ENCODE peak calls at places on chromosomes 6 and 20, in six cellular contexts. X is glutamatergic neuron; F is globus pallidus; L is mucosa of descending colon; G is stimulated activated CD4-positive, alpha-beta T cell treated with anti-CD3 and anti-CD28 coated beads, Interleukin-1b, Interleukin-23, amount 100 ng/mL, for 4 hours; P is EL. D is an unnamed sample.

GRCh38 chr20:2297352-2297717 is 1.5 kb downstream of the TGM3 start:
- DNase-seq in X (no peak), F (no peak), L (no peak), G (no peak), P (peak), D (no peak)

GRCh38 chr6:99491159-99491558 is 24.1 kb downstream of the USP45 start:
- DNase-seq in X (no peak), F (no peak), L (no peak), G (no peak), P (no peak), D (no peak)

GRCh38 chr6:139443226-139444112 is 69.0 kb upstream of the CITED2 start:
- DNase-seq in X (no peak), F (no peak), L (no peak), G (no peak), P (peak), D (no peak)

GRCh38 chr20:50683570-50683969 is 7.8 kb downstream of the RIPOR3 start:
- DNase-seq in X (no peak), F (no peak), L (no peak), G (no peak), P (no peak), D (no peak)

GRCh38 chr20:55160022-55160421 is 684.6 kb downstream of the DOK5 start:
- DNase-seq in X (no peak), F (no peak), L (no peak), G (no peak), P (no peak), D (no peak)

GRCh38 chr20:43507150-43508080 is at the start of gene L3MBTL1:
- DNase-seq in X (peak), F (peak), L (peak), G (peak), P (peak), D (peak)

GRCh38 chr6:128899651-128900050 is 16.7 kb downstream of the LAMA2 start:
- DNase-seq in X (no peak), F (no peak), L (no peak), G (no peak), P (peak), D (no peak)

GRCh38 chr6:36121752-36122494 is 8.4 kb upstream of the MAPK13 start:
- DNase-seq in X (no peak), F (no peak), L (no peak), G (no peak), P (no peak), D (no peak)

GRCh38 chr6:18154507-18155272 is at the start of gene TPMT:
- DNase-seq in X (peak), F (no peak), L (no peak), G (no peak), P (no peak), D (peak)

GRCh38 chr20:4100679-4101078 is 85.3 kb upstream of the RNF24 start:
- DNase-seq in X (no peak), F (no peak), L (no peak), G (no peak), P (no peak), D (no peak)

GRCh38 chr6:42367353-42368011 is 84.2 kb downstream of the TRERF1 start:
- DNase-seq in X (no peak), F (no peak), L (peak), G (no peak), P (peak), D (no peak)

GRCh38 chr20:5969348-5969935 is 19.0 kb downstream of the MCM8 start:
- DNase-seq in X (no peak), F (no peak), L (no peak), G (no peak), P (no peak), D (no peak)

GRCh38 chr6:140321891-140322290 is 947.4 kb upstream of the CITED2 start:
- DNase-seq in X (no peak), F (no peak), L (no peak), G (no peak), P (no peak), D (no peak)

GRCh38 chr6:140269766-140270165 is 895.3 kb upstream of the CITED2 start:
- DNase-seq in X (no peak), F (no peak), L (no peak), G (no peak), P (no peak), D (no peak)

GRCh38 chr20:22825076-22825475 is 210.0 kb upstream of the SSTR4 start:
- DNase-seq in X (no peak), F (no peak), L (no peak), G (no peak), P (peak), D (no peak)

GRCh38 chr6:158467923-158468322 is 92.0 kb upstream of the TMEM181 start:
- DNase-seq in X (no peak), F (no peak), L (no peak), G (no peak), P (no peak), D (no peak)

GRCh38 chr6:43773050-43773956 is 3.3 kb downstream of the VEGFA start:
- DNase-seq in X (no peak), F (no peak), L (peak), G (peak), P (peak), D (peak)

GRCh38 chr6:89287351-89288028 is 27.6 kb downstream of the GABRR2 start:
- DNase-seq in X (no peak), F (no peak), L (no peak), G (no peak), P (no peak), D (no peak)

GRCh38 chr6:137261393-137262154 is 42.4 kb upstream of the IFNGR1 start:
- DNase-seq in X (no peak), F (no peak), L (no peak), G (no peak), P (peak), D (no peak)

GRCh38 chr6:2209226-2209809 is 36.1 kb downstream of the GMDS start:
- DNase-seq in X (peak), F (no peak), L (peak), G (peak), P (peak), D (no peak)

GRCh38 chr6:36343109-36343508 is 6.4 kb upstream of the BNIP5 start:
- DNase-seq in X (no peak), F (no peak), L (no peak), G (no peak), P (no peak), D (no peak)

GRCh38 chr6:54681987-54682386 is 164.6 kb upstream of the FAM83B start:
- DNase-seq in X (no peak), F (no peak), L (no peak), G (no peak), P (peak), D (no peak)

GRCh38 chr20:36311141-36311853 is 5.2 kb downstream of the DLGAP4 start:
- DNase-seq in X (no peak), F (no peak), L (no peak), G (no peak), P (no peak), D (no peak)

GRCh38 chr20:61808497-61808896 is 257.2 kb downstream of the TAF4 start:
- DNase-seq in X (peak), F (no peak), L (peak), G (no peak), P (no peak), D (no peak)

GRCh38 chr6:75855047-75855446 is 106.0 kb downstream of the MYO6 start:
- DNase-seq in X (no peak), F (peak), L (no peak), G (no peak), P (peak), D (no peak)

GRCh38 chr6:135630789-135631376 is 133.3 kb upstream of the AHI1 start:
- DNase-seq in X (no peak), F (no peak), L (no peak), G (no peak), P (no peak), D (peak)

GRCh38 chr6:97195117-97195516 is 87.9 kb downstream of the MMS22L start:
- DNase-seq in X (no peak), F (no peak), L (no peak), G (no peak), P (no peak), D (no peak)

GRCh38 chr20:58690851-58691250 is 1.7 kb upstream of the NPEPL1 start:
- DNase-seq in X (no peak), F (no peak), L (no peak), G (no peak), P (no peak), D (no peak)

GRCh38 chr20:50987493-50988210 is 29.0 kb downstream of the MOCS3 start:
- DNase-seq in X (peak), F (peak), L (peak), G (no peak), P (peak), D (peak)

GRCh38 chr20:62831361-62831788 is 14.5 kb downstream of the COL9A3 start:
- DNase-seq in X (no peak), F (no peak), L (peak), G (no peak), P (no peak), D (no peak)

GRCh38 chr20:13898012-13898612 is 92.3 kb downstream of the SEL1L2 start:
- DNase-seq in X (no peak), F (no peak), L (no peak), G (no peak), P (no peak), D (no peak)

GRCh38 chr6:151148111-151148510 is 91.7 kb upstream of the AKAP12 start:
- DNase-seq in X (no peak), F (no peak), L (no peak), G (no peak), P (peak), D (peak)

GRCh38 chr6:90483116-90483839 is 103.6 kb downstream of the MAP3K7 start:
- DNase-seq in X (no peak), F (no peak), L (no peak), G (no peak), P (peak), D (no peak)

GRCh38 chr6:84515082-84515481 is 249.3 kb downstream of the TBX18 start:
- DNase-seq in X (no peak), F (no peak), L (no peak), G (no peak), P (peak), D (no peak)

D was measured in left cardiac atrium.